ENCODE peak calls at places on chromosomes 1 and 21, in seven cellular contexts. X, Z, S, A, W, L and K are unnamed samples.

GRCh38 chr1:86205741-86206140 is 49.2 kb upstream of the COL24A1 start:
- DNase-seq in Z (no peak), X (no peak), A (peak; percentile 34), L (no peak), S (no peak), W (no peak), K (no peak)

GRCh38 chr1:234490789-234491479 is 12.0 kb upstream of the TARBP1 start:
- DNase-seq in S (no peak), Z (no peak), X (no peak), W (no peak), A (no peak), L (no peak), K (no peak)

GRCh38 chr1:185895208-185895900 is 161.2 kb downstream of the HMCN1 start:
- DNase-seq in W (no peak), L (no peak), X (no peak), Z (no peak), S (no peak), A (no peak), K (no peak)

GRCh38 chr1:160997323-160998038 is 23.5 kb downstream of the F11R start:
- DNase-seq in W (no peak), S (peak; percentile 34), A (no peak), Z (peak; percentile 17), X (no peak), L (peak; percentile 87), K (no peak)

GRCh38 chr21:46156678-46157077 is 1.3 kb upstream of the FTCD start:
- DNase-seq in L (peak; percentile 19), S (no peak), Z (no peak), W (no peak), A (no peak), X (no peak), K (no peak)

GRCh38 chr1:15726508-15726907 is 9.6 kb upstream of the SLC25A34 start:
- DNase-seq in A (no peak), W (no peak), X (no peak), S (no peak), Z (no peak), L (no peak), K (no peak)

GRCh38 chr21:41119901-41120300 is 48.1 kb upstream of the BACE2 start:
- DNase-seq in L (no peak), X (no peak), A (no peak), W (no peak), Z (no peak), S (no peak), K (no peak)

GRCh38 chr1:158176399-158176798 is 4.3 kb upstream of the CD1D start:
- DNase-seq in X (no peak), A (no peak), W (no peak), Z (no peak), S (no peak), L (peak; percentile 61), K (no peak)

GRCh38 chr1:146019225-146020057 is 2.1 kb downstream of the HJV start:
- DNase-seq in Z (no peak), S (no peak), A (no peak), W (no peak), L (no peak), X (no peak), K (no peak)

GRCh38 chr1:24694380-24694843 is 50.8 kb upstream of the CLIC4 start:
- DNase-seq in S (no peak), L (no peak), Z (no peak), A (no peak), X (no peak), W (peak; percentile 71), K (peak; percentile 88)

GRCh38 chr1:6016191-6016865 is 24.1 kb upstream of the NPHP4 start:
- DNase-seq in S (no peak), W (no peak), L (no peak), X (no peak), A (no peak), Z (no peak), K (no peak)

GRCh38 chr1:12244078-12244477 is 14.2 kb downstream of the VPS13D start:
- DNase-seq in A (no peak), W (no peak), L (no peak), X (no peak), Z (no peak), S (no peak), K (no peak)

GRCh38 chr21:18411565-18411964 is 8.0 kb upstream of the TMPRSS15 start:
- DNase-seq in L (no peak), A (no peak), X (no peak), Z (no peak), S (no peak), W (no peak), K (no peak)